ENCODE peak calls at places on chromosomes 11 and 22, in seven cellular contexts. L, G, J, E, K, A and U are unnamed samples.

GRCh38 chr11:109508185-109508584 is 86.2 kb downstream of the C11orf87 start:
- DNase-seq in L (no peak), G (no peak), J (no peak), E (no peak), K (no peak), A (no peak), U (no peak)

GRCh38 chr11:126817523-126818450 is 182.8 kb downstream of the KIRREL3 start:
- DNase-seq in L (no peak), G (no peak), J (no peak), E (peak), K (no peak), A (no peak), U (no peak)

GRCh38 chr11:65786008-65786785 is 666 bp upstream of the OVOL1 start:
- DNase-seq in L (no peak), G (no peak), J (no peak), E (no peak), K (no peak), A (peak), U (no peak)

GRCh38 chr11:109241988-109242387 is 180.0 kb upstream of the C11orf87 start:
- DNase-seq in L (no peak), G (no peak), J (no peak), E (no peak), K (no peak), A (no peak), U (no peak)

GRCh38 chr11:34263462-34264186 is 94.2 kb downstream of the ABTB2 start:
- DNase-seq in L (no peak), G (no peak), J (no peak), E (no peak), K (peak), A (no peak), U (peak)

GRCh38 chr22:35505394-35506258 is 35.0 kb upstream of the RASD2 start:
- DNase-seq in L (no peak), G (no peak), J (no peak), E (no peak), K (no peak), A (no peak), U (no peak)

GRCh38 chr11:65560555-65561418 is 2.6 kb upstream of the LTBP3 start:
- DNase-seq in L (no peak), G (peak), J (peak), E (peak), K (peak), A (no peak), U (peak)

GRCh38 chr11:33557201-33557600 is 143.4 kb downstream of the C11orf91 start:
- DNase-seq in L (no peak), G (no peak), J (no peak), E (no peak), K (no peak), A (no peak), U (no peak)

GRCh38 chr11:88106685-88107084 is 68.6 kb downstream of the RAB38 start:
- DNase-seq in L (no peak), G (no peak), J (no peak), E (no peak), K (no peak), A (no peak), U (no peak)

GRCh38 chr22:30609260-30610185 is 2.5 kb downstream of the TCN2 start:
- DNase-seq in L (no peak), G (peak), J (no peak), E (no peak), K (peak), A (no peak), U (peak)

GRCh38 chr11:76524919-76525318 is 80.1 kb downstream of the EMSY start:
- DNase-seq in L (no peak), G (no peak), J (no peak), E (no peak), K (no peak), A (no peak), U (peak)

GRCh38 chr11:1230456-1231395 is 7.9 kb downstream of the MUC5B start:
- DNase-seq in L (no peak), G (no peak), J (peak), E (no peak), K (no peak), A (peak), U (no peak)

GRCh38 chr11:10323793-10324170 is 18.9 kb downstream of the ADM start:
- DNase-seq in L (no peak), G (no peak), J (no peak), E (no peak), K (no peak), A (no peak), U (peak)

GRCh38 chr11:17865765-17866428 is 131.3 kb downstream of the KCNC1 start:
- DNase-seq in L (no peak), G (no peak), J (no peak), E (no peak), K (no peak), A (no peak), U (no peak)

GRCh38 chr11:67468056-67468455 is 995 bp downstream of the TMEM134 start:
- DNase-seq in L (no peak), G (no peak), J (no peak), E (no peak), K (no peak), A (peak), U (no peak)

GRCh38 chr11:64777449-64778222 is 706 bp downstream of the SF1 start:
- DNase-seq in L (peak), G (peak), J (peak), E (peak), K (peak), A (peak), U (peak)

GRCh38 chr11:17331669-17332068 is 19.9 kb upstream of the NCR3LG1 start:
- DNase-seq in L (no peak), G (no peak), J (no peak), E (no peak), K (no peak), A (no peak), U (no peak)

GRCh38 chr11:69637956-69638871 is 2.7 kb upstream of the CCND1 start:
- DNase-seq in L (peak), G (no peak), J (peak), E (peak), K (no peak), A (no peak), U (peak)

GRCh38 chr22:43183496-43184263 is 3.3 kb downstream of the TTLL12 start:
- DNase-seq in L (no peak), G (no peak), J (no peak), E (no peak), K (no peak), A (no peak), U (peak)

GRCh38 chr11:130464289-130464812 is 15.9 kb downstream of the ADAMTS15 start:
- DNase-seq in L (no peak), G (no peak), J (no peak), E (no peak), K (no peak), A (no peak), U (no peak)